ENCODE peak calls at places on chromosomes 1 and 21, in eight cellular contexts. B, J, H, A, I, P, Q and N are unnamed samples.

GRCh38 chr1:181659348-181659957 is 176.1 kb downstream of the CACNA1E start:
- DNase-seq in B (no peak), J (no peak), H (no peak), A (no peak), I (no peak), P (no peak), Q (no peak), N (no peak)

GRCh38 chr1:7912743-7913557 is 27.7 kb downstream of the TNFRSF9 start:
- DNase-seq in B (no peak), J (no peak), H (peak), A (no peak), I (peak), P (no peak), Q (no peak), N (no peak)

GRCh38 chr1:63824386-63824898 is 50.6 kb downstream of the ROR1 start:
- DNase-seq in B (no peak), J (no peak), H (no peak), A (no peak), I (no peak), P (no peak), Q (no peak), N (no peak)

GRCh38 chr1:236702995-236703394 is 16.7 kb downstream of the ACTN2 start:
- DNase-seq in B (no peak), J (no peak), H (no peak), A (no peak), I (no peak), P (no peak), Q (no peak), N (no peak)

GRCh38 chr21:14825405-14826032 is 239.3 kb downstream of the NRIP1 start:
- DNase-seq in B (no peak), J (no peak), H (no peak), A (no peak), I (no peak), P (no peak), Q (no peak), N (no peak)

GRCh38 chr1:113552244-113552643 is 161.9 kb downstream of the MAGI3 start:
- DNase-seq in B (no peak), J (no peak), H (no peak), A (no peak), I (no peak), P (no peak), Q (no peak), N (no peak)

GRCh38 chr1:74504125-74505065 is 8.0 kb downstream of the LRRC53 start:
- DNase-seq in B (peak), J (peak), H (peak), A (no peak), I (peak), P (peak), Q (no peak), N (peak)

GRCh38 chr21:38780879-38781278 is 24.9 kb upstream of the ETS2 start:
- DNase-seq in B (no peak), J (no peak), H (no peak), A (no peak), I (no peak), P (peak), Q (no peak), N (no peak)